ENCODE peak calls at places on chromosomes 13 and 19, in four cellular contexts. I, S, E and X are unnamed samples.

GRCh38 chr13:54591540-54591939 is 1562.9 kb downstream of the OLFM4 start:
- DNase-seq in I (no peak), E (no peak), S (no peak), X (no peak)

GRCh38 chr13:73810647-73811046 is 323.6 kb downstream of the KLF12 start:
- DNase-seq in I (no peak), E (no peak), S (no peak), X (no peak)

GRCh38 chr19:56087647-56088346 is 33.3 kb downstream of the ZNF787 start:
- DNase-seq in S (no peak), I (no peak), E (no peak), X (no peak)

GRCh38 chr19:10390652-10391286 is 10.4 kb upstream of the TYK2 start:
- DNase-seq in E (no peak), S (peak), I (peak), X (peak)

GRCh38 chr13:44365008-44365407 is 8.6 kb upstream of the SERP2 start:
- DNase-seq in S (no peak), I (no peak), E (no peak), X (no peak)

GRCh38 chr13:51959773-51960172 is 51.5 kb downstream of the ATP7B start:
- DNase-seq in I (no peak), E (no peak), S (no peak), X (no peak)

GRCh38 chr19:19192910-19193423 is 909 bp downstream of the RFXANK start:
- DNase-seq in S (no peak), I (no peak), E (no peak), X (no peak)

GRCh38 chr13:99740261-99740979 is 231.1 kb downstream of the ZIC5 start:
- DNase-seq in I (peak), E (no peak), S (no peak), X (peak)

GRCh38 chr19:20414133-20414532 is 151.4 kb downstream of the ZNF737 start:
- DNase-seq in S (no peak), I (no peak), E (no peak), X (no peak)

GRCh38 chr13:80037505-80037888 is 303.4 kb downstream of the SPRY2 start:
- DNase-seq in E (no peak), S (no peak), I (no peak), X (no peak)

GRCh38 chr19:19568802-19569756 is 31.0 kb downstream of the CILP2 start:
- DNase-seq in I (no peak), S (no peak), E (no peak), X (no peak)

GRCh38 chr19:1173160-1173844 is 766 bp downstream of the SBNO2 start:
- DNase-seq in I (no peak), S (no peak), E (no peak), X (peak)

GRCh38 chr19:30358821-30359580 is 13.2 kb upstream of the ZNF536 start:
- DNase-seq in E (no peak), I (no peak), S (no peak), X (no peak)

GRCh38 chr13:20472531-20472930 is 53.1 kb downstream of the CRYL1 start:
- DNase-seq in I (no peak), S (no peak), E (no peak), X (no peak)

GRCh38 chr13:23687614-23688013 is 117.4 kb downstream of the TNFRSF19 start:
- DNase-seq in S (no peak), E (no peak), I (no peak), X (no peak)

GRCh38 chr13:50901701-50902100 is 7.9 kb upstream of the RNASEH2B start:
- DNase-seq in S (no peak), E (no peak), I (no peak), X (no peak)

GRCh38 chr13:107210216-107211010 is 642.5 kb upstream of the ARGLU1 start:
- DNase-seq in E (no peak), S (no peak), I (no peak), X (no peak)

GRCh38 chr13:44347905-44348304 is 25.7 kb upstream of the SERP2 start:
- DNase-seq in I (no peak), S (peak), E (no peak), X (peak)

GRCh38 chr19:1446713-1447564 is 3.0 kb upstream of the APC2 start:
- DNase-seq in E (no peak), I (peak), S (no peak), X (peak)

GRCh38 chr19:39320948-39321831 is 527 bp upstream of the LRFN1 start:
- DNase-seq in I (no peak), E (no peak), S (no peak), X (peak)

GRCh38 chr13:65551208-65551607 is 1678.9 kb downstream of the PCDH9 start:
- DNase-seq in E (no peak), I (no peak), S (no peak), X (no peak)

GRCh38 chr13:30173301-30173605 is 134.1 kb downstream of the KATNAL1 start:
- DNase-seq in E (no peak), I (no peak), S (no peak), X (no peak)

GRCh38 chr13:27997904-27998522 is 9.5 kb upstream of the URAD start:
- DNase-seq in E (no peak), I (peak), S (peak), X (no peak)

GRCh38 chr13:41284512-41285288 is 21.3 kb upstream of the MTRF1 start:
- DNase-seq in I (no peak), E (no peak), S (peak), X (no peak)

GRCh38 chr19:48315712-48316111 is 9.6 kb upstream of the EMP3 start:
- DNase-seq in E (no peak), S (no peak), I (no peak), X (no peak)

GRCh38 chr13:48275507-48275906 is 28.0 kb upstream of the RB1 start:
- DNase-seq in I (no peak), E (no peak), S (no peak), X (no peak)

GRCh38 chr13:43908156-43909126 is 28.7 kb downstream of the LACC1 start:
- DNase-seq in S (peak), I (no peak), E (no peak), X (peak)

GRCh38 chr19:57099199-57099661 is 20.6 kb upstream of the USP29 start:
- DNase-seq in E (no peak), I (peak), S (peak), X (peak)

GRCh38 chr13:108983273-108983672 is 353.9 kb downstream of the MYO16 start:
- DNase-seq in I (no peak), E (no peak), S (no peak), X (no peak)

GRCh38 chr13:33441015-33441414 is 155.5 kb upstream of the STARD13 start:
- DNase-seq in I (no peak), E (no peak), S (peak), X (peak)
- TF ChIP-seq CTCF in I (peak), E (peak), S (peak), X (peak)

GRCh38 chr13:114122591-114123211 is 9.7 kb downstream of the RASA3 start:
- DNase-seq in E (no peak), S (no peak), I (no peak), X (peak)

GRCh38 chr13:114120486-114121430 is 11.7 kb downstream of the RASA3 start:
- DNase-seq in E (no peak), I (no peak), S (no peak), X (peak)

GRCh38 chr13:114123876-114124275 is 8.5 kb downstream of the RASA3 start:
- DNase-seq in I (no peak), E (no peak), S (no peak), X (no peak)

GRCh38 chr13:114123448-114123847 is 9.0 kb downstream of the RASA3 start:
- DNase-seq in E (no peak), S (no peak), I (no peak), X (no peak)

GRCh38 chr13:114121496-114122466 is 10.6 kb downstream of the RASA3 start:
- DNase-seq in I (no peak), E (no peak), S (no peak), X (peak)
- TF ChIP-seq GABPA in I (no peak), E (no peak), S (no peak), X (no peak)

GRCh38 chr19:32642771-32643170 is 32.2 kb downstream of the ANKRD27 start:
- DNase-seq in E (no peak), I (no peak), S (no peak), X (no peak)

GRCh38 chr19:32650671-32651070 is 24.3 kb downstream of the ANKRD27 start:
- DNase-seq in E (no peak), I (no peak), S (no peak), X (no peak)

GRCh38 chr19:32649751-32650150 is 25.2 kb downstream of the ANKRD27 start:
- DNase-seq in I (no peak), S (no peak), E (no peak), X (no peak)

GRCh38 chr19:32647361-32647760 is 27.6 kb downstream of the ANKRD27 start:
- DNase-seq in S (no peak), I (no peak), E (no peak), X (peak)

DNA sequence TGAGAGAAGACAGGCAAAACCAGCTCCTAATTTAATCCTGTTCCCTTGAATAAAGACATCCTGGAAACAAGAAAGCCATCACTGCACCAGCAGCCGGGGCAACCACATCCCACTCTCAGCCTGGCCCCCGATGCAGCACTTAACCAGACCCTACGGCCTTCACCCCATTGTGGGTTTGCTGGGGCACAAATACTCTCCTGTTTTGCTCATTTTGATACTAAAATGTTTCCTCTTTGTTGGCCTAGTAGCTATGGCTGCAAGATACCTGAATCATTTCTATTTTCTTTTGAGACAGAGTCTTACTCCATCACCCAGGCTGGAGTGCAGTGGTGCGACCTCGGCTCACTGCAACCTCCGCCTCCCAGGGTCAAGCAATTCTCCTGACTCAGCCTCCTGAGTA is 28.4 kb downstream of the ANKRD27 start:
- DNase-seq in S (no peak), I (no peak), E (no peak), X (no peak)
- TF ChIP-seq TCF12 in S (no peak), I (no peak), E (no peak), X (no peak)

GRCh38 chr13:97810152-97810551 is 143.3 kb upstream of the IPO5 start:
- DNase-seq in I (no peak), E (no peak), S (peak), X (peak)
- TF ChIP-seq CTCF in I (peak), E (no peak), S (peak), X (peak)

GRCh38 chr13:71864981-71865857 is 1.8 kb downstream of the DACH1 start:
- DNase-seq in E (no peak), S (no peak), I (peak), X (peak)
- TF ChIP-seq GABPA in E (no peak), S (no peak), I (no peak), X (no peak)

DNA sequence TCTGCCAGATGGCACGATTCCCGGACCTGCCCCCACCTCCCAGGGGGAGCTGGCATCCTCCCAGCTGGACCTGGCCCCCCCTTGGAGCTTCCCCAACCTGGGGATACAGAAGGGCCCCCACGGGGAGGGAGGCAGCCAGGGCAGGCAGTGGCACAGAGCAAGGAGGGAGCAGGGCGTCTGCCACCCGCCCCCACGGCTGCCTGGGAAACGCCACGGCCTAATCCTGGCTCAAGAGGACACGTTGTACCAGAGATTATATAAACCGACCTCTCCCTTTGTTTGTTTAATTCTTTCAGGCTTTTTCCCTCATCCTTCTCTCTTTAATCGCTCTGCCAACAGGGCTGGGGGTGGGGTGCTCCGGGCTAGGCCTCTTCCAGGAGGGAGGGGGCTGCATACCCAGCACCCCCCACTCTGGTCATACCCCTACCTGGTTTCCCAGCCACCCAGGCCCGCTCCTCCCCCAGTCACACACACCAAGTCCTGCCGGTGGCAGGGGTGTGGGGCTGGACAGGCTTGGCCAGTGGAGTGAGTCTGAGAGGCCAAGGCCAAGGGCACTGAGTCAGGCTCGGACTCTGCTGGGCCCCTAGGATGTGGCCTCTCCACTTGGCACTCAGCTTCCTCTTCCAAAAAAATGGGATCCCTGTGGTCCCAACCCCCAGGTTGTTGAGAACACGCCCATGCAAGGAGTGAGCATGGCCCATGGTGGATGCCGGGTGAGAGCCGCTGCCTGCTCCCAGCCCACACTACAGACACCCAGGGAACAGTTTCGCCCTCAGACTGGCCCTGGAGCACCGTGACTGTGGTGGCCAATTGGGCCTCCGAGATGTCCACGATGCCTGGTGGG is 29.5 kb upstream of the NFIC start:
- DNase-seq in S (peak), E (no peak), I (no peak), X (peak)
- TF ChIP-seq TCF12 in S (no peak), E (no peak), I (no peak), X (no peak)